ENCODE peak calls at places on chromosome 13, in ten cellular contexts. One of them, this sample, is unnamed.

GRCh38 chr13:110017379-110017778 is 231.0 kb upstream of the IRS2 start:
- DNase-seq in tibial artery: no peak
- DNase-seq in testis: no peak
- DNase-seq in IMR-90: peak
- DNase-seq in astrocyte of the spinal cord: peak
- DNase-seq in dorsolateral prefrontal cortex: no peak
- DNase-seq in AG10803: peak
- DNase-seq in breast epithelium: peak
- DNase-seq in psoas muscle: no peak
- DNase-seq in GM12864: no peak
- DNase-seq in this sample: peak

GRCh38 chr13:101309014-101309619 is 107.2 kb downstream of the NALCN start:
- DNase-seq in tibial artery: no peak
- DNase-seq in testis: no peak
- DNase-seq in IMR-90: peak
- DNase-seq in astrocyte of the spinal cord: peak
- DNase-seq in dorsolateral prefrontal cortex: no peak
- DNase-seq in AG10803: peak
- DNase-seq in breast epithelium: no peak
- DNase-seq in psoas muscle: no peak
- DNase-seq in GM12864: no peak
- DNase-seq in this sample: peak

GRCh38 chr13:95325485-95325884 is 24.2 kb upstream of the ABCC4 start:
- DNase-seq in tibial artery: no peak
- DNase-seq in testis: no peak
- DNase-seq in IMR-90: no peak
- DNase-seq in astrocyte of the spinal cord: no peak
- DNase-seq in dorsolateral prefrontal cortex: no peak
- DNase-seq in AG10803: no peak
- DNase-seq in breast epithelium: no peak
- DNase-seq in psoas muscle: no peak
- DNase-seq in GM12864: no peak
- DNase-seq in this sample: no peak

GRCh38 chr13:21913010-21913409 is 242.1 kb downstream of the FGF9 start:
- DNase-seq in tibial artery: no peak
- DNase-seq in testis: peak
- DNase-seq in IMR-90: peak
- DNase-seq in astrocyte of the spinal cord: no peak
- DNase-seq in dorsolateral prefrontal cortex: no peak
- DNase-seq in AG10803: no peak
- DNase-seq in breast epithelium: no peak
- DNase-seq in psoas muscle: no peak
- DNase-seq in GM12864: no peak
- DNase-seq in this sample: no peak

GRCh38 chr13:31503626-31504025 is 235.7 kb upstream of the RXFP2 start:
- DNase-seq in tibial artery: no peak
- DNase-seq in testis: no peak
- DNase-seq in IMR-90: no peak
- DNase-seq in astrocyte of the spinal cord: no peak
- DNase-seq in dorsolateral prefrontal cortex: no peak
- DNase-seq in AG10803: no peak
- DNase-seq in breast epithelium: no peak
- DNase-seq in psoas muscle: no peak
- DNase-seq in GM12864: no peak
- DNase-seq in this sample: no peak

GRCh38 chr13:114122591-114123211 is 9.7 kb downstream of the RASA3 start:
- DNase-seq in tibial artery: no peak
- DNase-seq in testis: no peak
- DNase-seq in IMR-90: no peak
- DNase-seq in astrocyte of the spinal cord: no peak
- DNase-seq in dorsolateral prefrontal cortex: no peak
- DNase-seq in AG10803: no peak
- DNase-seq in breast epithelium: no peak
- DNase-seq in psoas muscle: no peak
- DNase-seq in GM12864: no peak
- DNase-seq in this sample: no peak

GRCh38 chr13:32170841-32171240 is 139.3 kb downstream of the FRY start:
- DNase-seq in tibial artery: no peak
- DNase-seq in testis: no peak
- DNase-seq in IMR-90: no peak
- DNase-seq in astrocyte of the spinal cord: no peak
- DNase-seq in dorsolateral prefrontal cortex: no peak
- DNase-seq in AG10803: no peak
- DNase-seq in breast epithelium: no peak
- DNase-seq in psoas muscle: no peak
- DNase-seq in GM12864: no peak
- DNase-seq in this sample: no peak

GRCh38 chr13:27024062-27024461 is 147.5 kb downstream of the USP12 start:
- DNase-seq in tibial artery: no peak
- DNase-seq in testis: no peak
- DNase-seq in IMR-90: no peak
- DNase-seq in astrocyte of the spinal cord: no peak
- DNase-seq in dorsolateral prefrontal cortex: no peak
- DNase-seq in AG10803: no peak
- DNase-seq in breast epithelium: no peak
- DNase-seq in psoas muscle: no peak
- DNase-seq in GM12864: no peak
- DNase-seq in this sample: no peak

DNA sequence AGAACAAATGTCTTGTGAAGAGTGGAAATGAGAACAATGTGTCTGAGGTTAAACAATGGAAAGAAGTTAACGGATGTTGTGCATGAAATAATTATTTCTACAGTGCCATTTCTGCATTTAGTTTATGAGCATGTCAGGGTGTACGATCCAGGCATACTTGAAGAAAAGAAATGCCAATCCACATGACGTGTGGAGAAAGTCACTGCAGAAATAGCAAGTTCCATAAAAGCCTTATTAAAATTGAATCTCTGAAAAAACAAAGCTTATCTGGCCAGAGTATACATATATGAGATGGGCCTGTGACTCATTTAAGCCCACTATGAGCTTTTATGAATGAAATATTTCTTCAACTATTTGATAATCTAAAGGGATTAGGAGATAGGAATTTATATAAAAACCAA is 426.1 kb downstream of the EFNB2 start:
- DNase-seq in tibial artery: no peak
- DNase-seq in testis: no peak
- DNase-seq in IMR-90: peak
- DNase-seq in astrocyte of the spinal cord: no peak
- DNase-seq in dorsolateral prefrontal cortex: no peak
- DNase-seq in AG10803: peak
- DNase-seq in breast epithelium: no peak
- DNase-seq in psoas muscle: no peak
- DNase-seq in GM12864: no peak
- DNase-seq in this sample: no peak
- H3K4me3 ChIP-seq in tibial artery: no peak
- H3K4me3 ChIP-seq in testis: no peak
- H3K4me3 ChIP-seq in IMR-90: no peak
- H3K4me3 ChIP-seq in astrocyte of the spinal cord: no peak
- H3K4me3 ChIP-seq in dorsolateral prefrontal cortex: no peak
- H3K4me3 ChIP-seq in AG10803: no peak
- H3K4me3 ChIP-seq in breast epithelium: no peak
- H3K4me3 ChIP-seq in psoas muscle: no peak
- H3K4me3 ChIP-seq in GM12864: no peak
- H3K4me3 ChIP-seq in this sample: no peak

GRCh38 chr13:112102243-112102642 is 35.3 kb downstream of the SOX1 start:
- DNase-seq in tibial artery: peak
- DNase-seq in testis: no peak
- DNase-seq in IMR-90: no peak
- DNase-seq in astrocyte of the spinal cord: no peak
- DNase-seq in dorsolateral prefrontal cortex: no peak
- DNase-seq in AG10803: no peak
- DNase-seq in breast epithelium: no peak
- DNase-seq in psoas muscle: no peak
- DNase-seq in GM12864: no peak
- DNase-seq in this sample: no peak
- TF ChIP-seq CTCF in tibial artery: no peak
- TF ChIP-seq CTCF in testis: no peak
- TF ChIP-seq CTCF in IMR-90: no peak
- TF ChIP-seq CTCF in astrocyte of the spinal cord: no peak
- TF ChIP-seq CTCF in dorsolateral prefrontal cortex: no peak
- TF ChIP-seq CTCF in AG10803: no peak
- TF ChIP-seq CTCF in breast epithelium: no peak
- TF ChIP-seq CTCF in psoas muscle: no peak
- TF ChIP-seq CTCF in GM12864: no peak
- TF ChIP-seq CTCF in this sample: no peak

GRCh38 chr13:51583875-51584730 is at the start of gene WDFY2:
- DNase-seq in tibial artery: peak
- DNase-seq in testis: peak
- DNase-seq in IMR-90: peak
- DNase-seq in astrocyte of the spinal cord: peak
- DNase-seq in dorsolateral prefrontal cortex: peak
- DNase-seq in AG10803: peak
- DNase-seq in breast epithelium: peak
- DNase-seq in psoas muscle: peak
- DNase-seq in GM12864: peak
- DNase-seq in this sample: peak

GRCh38 chr13:51585234-51585672 is 991 bp downstream of the WDFY2 start:
- DNase-seq in tibial artery: no peak
- DNase-seq in testis: peak
- DNase-seq in IMR-90: peak
- DNase-seq in astrocyte of the spinal cord: peak
- DNase-seq in dorsolateral prefrontal cortex: no peak
- DNase-seq in AG10803: peak
- DNase-seq in breast epithelium: no peak
- DNase-seq in psoas muscle: no peak
- DNase-seq in GM12864: no peak
- DNase-seq in this sample: peak

GRCh38 chr13:51584731-51585191 is 499 bp downstream of the WDFY2 start:
- DNase-seq in tibial artery: no peak
- DNase-seq in testis: peak
- DNase-seq in IMR-90: peak
- DNase-seq in astrocyte of the spinal cord: peak
- DNase-seq in dorsolateral prefrontal cortex: peak
- DNase-seq in AG10803: peak
- DNase-seq in breast epithelium: peak
- DNase-seq in psoas muscle: peak
- DNase-seq in GM12864: peak
- DNase-seq in this sample: peak

GRCh38 chr13:51581148-51581820 is 3.0 kb upstream of the WDFY2 start:
- DNase-seq in tibial artery: no peak
- DNase-seq in testis: no peak
- DNase-seq in IMR-90: no peak
- DNase-seq in astrocyte of the spinal cord: no peak
- DNase-seq in dorsolateral prefrontal cortex: no peak
- DNase-seq in AG10803: no peak
- DNase-seq in breast epithelium: no peak
- DNase-seq in psoas muscle: no peak
- DNase-seq in GM12864: no peak
- DNase-seq in this sample: no peak

GRCh38 chr13:51583469-51583874 is 790 bp upstream of the WDFY2 start:
- DNase-seq in tibial artery: no peak
- DNase-seq in testis: no peak
- DNase-seq in IMR-90: no peak
- DNase-seq in astrocyte of the spinal cord: no peak
- DNase-seq in dorsolateral prefrontal cortex: no peak
- DNase-seq in AG10803: no peak
- DNase-seq in breast epithelium: no peak
- DNase-seq in psoas muscle: no peak
- DNase-seq in GM12864: no peak
- DNase-seq in this sample: no peak
- H3K4me3 ChIP-seq in tibial artery: peak
- H3K4me3 ChIP-seq in testis: peak
- H3K4me3 ChIP-seq in IMR-90: peak
- H3K4me3 ChIP-seq in astrocyte of the spinal cord: peak
- H3K4me3 ChIP-seq in dorsolateral prefrontal cortex: peak
- H3K4me3 ChIP-seq in AG10803: peak
- H3K4me3 ChIP-seq in breast epithelium: peak
- H3K4me3 ChIP-seq in psoas muscle: peak
- H3K4me3 ChIP-seq in GM12864: peak
- H3K4me3 ChIP-seq in this sample: peak

GRCh38 chr13:73168993-73169401 is 110.2 kb downstream of the KLF5 start:
- DNase-seq in tibial artery: no peak
- DNase-seq in testis: no peak
- DNase-seq in IMR-90: peak
- DNase-seq in astrocyte of the spinal cord: peak
- DNase-seq in dorsolateral prefrontal cortex: no peak
- DNase-seq in AG10803: no peak
- DNase-seq in breast epithelium: peak
- DNase-seq in psoas muscle: no peak
- DNase-seq in GM12864: no peak
- DNase-seq in this sample: peak

GRCh38 chr13:73167046-73167820 is 108.4 kb downstream of the KLF5 start:
- DNase-seq in tibial artery: no peak
- DNase-seq in testis: no peak
- DNase-seq in IMR-90: no peak
- DNase-seq in astrocyte of the spinal cord: no peak
- DNase-seq in dorsolateral prefrontal cortex: no peak
- DNase-seq in AG10803: no peak
- DNase-seq in breast epithelium: no peak
- DNase-seq in psoas muscle: no peak
- DNase-seq in GM12864: no peak
- DNase-seq in this sample: peak

GRCh38 chr13:73166204-73166603 is 107.4 kb downstream of the KLF5 start:
- DNase-seq in tibial artery: no peak
- DNase-seq in testis: no peak
- DNase-seq in IMR-90: no peak
- DNase-seq in astrocyte of the spinal cord: no peak
- DNase-seq in dorsolateral prefrontal cortex: no peak
- DNase-seq in AG10803: no peak
- DNase-seq in breast epithelium: no peak
- DNase-seq in psoas muscle: no peak
- DNase-seq in GM12864: no peak
- DNase-seq in this sample: no peak

GRCh38 chr13:73169971-73170370 is 111.2 kb downstream of the KLF5 start:
- DNase-seq in tibial artery: no peak
- DNase-seq in testis: no peak
- DNase-seq in IMR-90: no peak
- DNase-seq in astrocyte of the spinal cord: no peak
- DNase-seq in dorsolateral prefrontal cortex: no peak
- DNase-seq in AG10803: no peak
- DNase-seq in breast epithelium: no peak
- DNase-seq in psoas muscle: no peak
- DNase-seq in GM12864: no peak
- DNase-seq in this sample: peak

GRCh38 chr13:73168226-73168992 is 109.6 kb downstream of the KLF5 start:
- DNase-seq in tibial artery: no peak
- DNase-seq in testis: no peak
- DNase-seq in IMR-90: peak
- DNase-seq in astrocyte of the spinal cord: peak
- DNase-seq in dorsolateral prefrontal cortex: no peak
- DNase-seq in AG10803: no peak
- DNase-seq in breast epithelium: no peak
- DNase-seq in psoas muscle: no peak
- DNase-seq in GM12864: no peak
- DNase-seq in this sample: peak
- TF ChIP-seq CTCF in tibial artery: no peak
- TF ChIP-seq CTCF in testis: no peak
- TF ChIP-seq CTCF in IMR-90: no peak
- TF ChIP-seq CTCF in astrocyte of the spinal cord: no peak
- TF ChIP-seq CTCF in dorsolateral prefrontal cortex: no peak
- TF ChIP-seq CTCF in AG10803: no peak
- TF ChIP-seq CTCF in breast epithelium: no peak
- TF ChIP-seq CTCF in psoas muscle: no peak
- TF ChIP-seq CTCF in GM12864: no peak
- TF ChIP-seq CTCF in this sample: no peak

This sample was measured in epithelial cell of esophagus.